ENCODE peak calls at places on chromosomes 6 and 20, in nine cellular contexts. O is cardiac fibroblast, I is transverse colon, F is coronary artery, T is natural killer cell, M is neural crest cell, V is right atrium auricular region, U is IMR-90, L is lower lobe of right lung. N is an unnamed sample.

GRCh38 chr6:56905378-56905777 is 49.5 kb upstream of the BEND6 start:
- DNase-seq in O (no peak), M (no peak), I (no peak), U (no peak), T (no peak), V (no peak), L (no peak), F (no peak), N (no peak)

GRCh38 chr20:10954137-10954840 is 280.5 kb upstream of the JAG1 start:
- DNase-seq in M (no peak), I (no peak), O (peak), T (no peak), L (no peak), U (peak), F (no peak), V (no peak), N (no peak)

GRCh38 chr6:5728726-5729434 is 277.8 kb downstream of the NRN1 start:
- DNase-seq in M (no peak), L (no peak), U (peak), I (no peak), F (no peak), O (peak), T (no peak), V (no peak), N (no peak)

GRCh38 chr6:22568854-22569253 is 512 bp upstream of the HDGFL1 start:
- DNase-seq in O (no peak), I (no peak), M (no peak), F (no peak), V (no peak), T (no peak), L (no peak), U (no peak), N (no peak)

GRCh38 chr6:30687659-30688431 is 1.4 kb upstream of the PPP1R18 start:
- DNase-seq in U (peak), V (no peak), L (no peak), O (peak), T (no peak), M (no peak), F (peak), I (no peak), N (no peak)

GRCh38 chr6:1527098-1527497 is 82.6 kb upstream of the FOXC1 start:
- DNase-seq in O (peak), V (no peak), U (peak), I (peak), T (no peak), F (no peak), M (peak), L (no peak), N (no peak)

GRCh38 chr6:169269180-169270076 is 15.8 kb upstream of the THBS2 start:
- DNase-seq in T (no peak), M (no peak), L (no peak), U (peak), I (peak), F (no peak), O (peak), V (peak), N (no peak)

GRCh38 chr6:36197739-36198221 is 1.2 kb downstream of the BRPF3 start:
- DNase-seq in I (no peak), O (peak), L (no peak), U (no peak), V (no peak), T (no peak), F (no peak), M (no peak), N (no peak)

GRCh38 chr20:3330046-3330741 is 77.3 kb downstream of the DNAAF9 start:
- DNase-seq in F (no peak), M (no peak), L (no peak), T (no peak), O (peak), V (no peak), I (no peak), U (peak), N (no peak)
- TF ChIP-seq CTCF in F (no peak), M (peak), L (no peak), T (no peak), O (no peak), V (no peak), I (no peak), U (peak), N (no peak)

DNA sequence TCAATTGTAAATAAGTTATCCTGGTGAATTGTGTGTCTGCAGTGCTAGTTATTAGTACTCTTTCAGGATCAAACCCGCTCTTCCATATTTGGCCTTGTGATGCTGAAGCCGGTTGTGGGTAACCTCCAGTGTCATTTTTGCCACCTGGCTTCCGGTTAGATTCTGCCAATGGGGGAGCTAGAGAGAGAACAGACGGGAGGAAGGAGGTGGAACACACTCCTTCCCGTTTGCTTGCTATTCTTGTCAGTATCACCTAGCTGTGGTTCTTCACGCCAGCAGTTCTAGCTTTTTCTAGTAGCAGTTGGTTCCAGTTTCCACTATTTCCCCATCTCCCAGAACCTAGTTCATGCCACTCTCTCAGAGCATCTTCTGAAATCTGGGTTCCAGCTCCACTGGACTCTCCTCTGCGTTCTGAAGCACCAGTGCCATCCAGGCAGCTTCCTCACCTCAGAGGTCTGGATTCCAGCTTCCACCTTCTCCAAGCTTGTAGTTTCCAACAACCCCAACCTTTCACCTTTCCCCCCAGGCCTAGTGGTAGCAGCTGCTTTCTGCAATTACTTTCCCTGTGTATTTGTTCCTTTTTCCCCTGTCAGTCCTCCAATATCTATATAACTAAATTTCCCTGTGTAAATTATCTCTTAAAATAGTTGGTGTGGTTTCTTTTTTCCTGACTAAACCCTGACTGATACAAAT is 46.9 kb upstream of the LOC128125822 start:
- DNase-seq in F (no peak), O (no peak), T (no peak), U (no peak), M (no peak), L (no peak), V (no peak), I (no peak), N (no peak)
- TF ChIP-seq CTCF in F (no peak), O (no peak), T (no peak), U (no peak), M (no peak), L (no peak), V (no peak), I (no peak), N (no peak)

GRCh38 chr6:12584631-12585405 is 131.7 kb upstream of the PHACTR1 start:
- DNase-seq in I (no peak), O (peak), V (no peak), L (no peak), F (no peak), T (no peak), U (no peak), M (no peak), N (no peak)

GRCh38 chr6:12580296-12580695 is 136.3 kb upstream of the PHACTR1 start:
- DNase-seq in O (no peak), F (no peak), V (no peak), M (no peak), L (no peak), U (no peak), T (no peak), I (no peak), N (no peak)

GRCh38 chr6:12585497-12585958 is 131.0 kb upstream of the PHACTR1 start:
- DNase-seq in I (no peak), L (peak), T (no peak), V (no peak), O (peak), M (no peak), U (peak), F (no peak), N (no peak)

GRCh38 chr6:12578751-12579150 is 137.8 kb upstream of the PHACTR1 start:
- DNase-seq in O (peak), I (no peak), L (no peak), V (no peak), F (no peak), M (no peak), U (peak), T (no peak), N (no peak)

GRCh38 chr6:12582421-12583110 is 134.0 kb upstream of the PHACTR1 start:
- DNase-seq in I (no peak), F (no peak), L (no peak), O (peak), V (no peak), U (no peak), T (no peak), M (no peak), N (no peak)
- TF ChIP-seq CTCF in I (no peak), F (no peak), L (no peak), O (no peak), V (no peak), U (no peak), T (no peak), M (no peak), N (no peak)

GRCh38 chr20:63953764-63954429 is 2.3 kb downstream of the UCKL1 start:
- DNase-seq in L (no peak), V (no peak), F (no peak), O (no peak), I (no peak), U (no peak), T (no peak), M (no peak), N (no peak)

GRCh38 chr20:63955846-63956663 is at the start of gene UCKL1:
- DNase-seq in U (peak), M (peak), I (peak), V (peak), T (peak), F (peak), O (peak), L (peak), N (peak)

GRCh38 chr20:63957004-63957689 is 931 bp upstream of the UCKL1 start:
- DNase-seq in L (no peak), M (peak), O (peak), I (peak), V (no peak), T (peak), F (no peak), U (peak), N (peak)

GRCh38 chr20:63956664-63957003 is 418 bp upstream of the UCKL1 start:
- DNase-seq in O (no peak), F (peak), T (no peak), M (no peak), V (no peak), U (no peak), I (no peak), L (no peak), N (no peak)

GRCh38 chr20:63955281-63955845 is 853 bp downstream of the UCKL1 start:
- DNase-seq in V (no peak), M (peak), O (peak), U (no peak), F (no peak), L (peak), I (peak), T (no peak), N (peak)
- TF ChIP-seq CTCF in V (peak), M (peak), O (peak), U (peak), F (no peak), L (peak), I (no peak), T (no peak), N (peak)

DNA sequence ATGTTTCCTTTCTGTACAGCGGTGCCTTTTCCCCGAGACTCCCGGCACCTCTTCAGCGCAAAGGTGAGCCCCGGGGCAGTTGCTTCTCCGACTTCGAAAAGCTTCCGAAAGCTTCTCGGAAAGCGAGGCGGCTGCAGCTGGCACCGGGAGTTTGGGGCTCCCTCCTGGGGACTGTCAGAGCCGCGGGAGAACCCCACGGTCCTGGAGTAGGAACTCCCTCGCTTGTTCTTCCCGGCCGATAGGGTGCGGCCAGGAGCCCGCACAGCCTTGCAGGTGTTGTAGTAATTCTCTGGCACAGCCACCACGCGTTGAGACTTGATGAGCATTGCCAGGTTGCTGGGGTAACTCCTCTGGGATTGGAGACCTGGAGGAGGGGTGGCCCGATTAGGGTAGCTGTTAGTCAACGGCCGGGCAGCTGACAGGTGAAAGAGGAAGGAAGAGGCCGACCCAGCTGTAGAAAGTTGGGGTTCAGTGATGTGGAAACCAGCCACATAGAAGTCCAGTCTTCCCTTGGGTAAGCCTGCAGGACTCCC is 708 bp downstream of the KDM1B start:
- DNase-seq in T (peak), M (peak), F (peak), U (peak), V (peak), O (peak), I (peak), L (peak), N (peak)
- TF ChIP-seq CTCF in T (no peak), M (peak), F (no peak), U (peak), V (no peak), O (peak), I (peak), L (peak), N (peak)

GRCh38 chr20:41358230-41358629 is 8.4 kb downstream of the EMILIN3 start:
- DNase-seq in F (no peak), L (no peak), T (no peak), V (no peak), M (no peak), I (no peak), U (no peak), O (no peak), N (no peak)

GRCh38 chr20:41356951-41357350 is 9.7 kb downstream of the EMILIN3 start:
- DNase-seq in T (no peak), L (no peak), M (no peak), I (no peak), F (no peak), U (no peak), V (no peak), O (no peak), N (no peak)

GRCh38 chr20:41355598-41356203 is 10.9 kb downstream of the EMILIN3 start:
- DNase-seq in O (no peak), U (no peak), M (no peak), F (no peak), T (no peak), L (no peak), V (no peak), I (no peak), N (no peak)

GRCh38 chr20:41358717-41359116 is 7.9 kb downstream of the EMILIN3 start:
- DNase-seq in V (no peak), O (no peak), U (no peak), I (no peak), M (no peak), L (no peak), F (no peak), T (no peak), N (no peak)

GRCh38 chr20:41357424-41358163 is 9.0 kb downstream of the EMILIN3 start:
- DNase-seq in F (no peak), M (no peak), L (no peak), V (no peak), T (no peak), U (no peak), O (no peak), I (no peak), N (no peak)
- TF ChIP-seq CTCF in F (no peak), M (peak), L (no peak), V (no peak), T (no peak), U (no peak), O (no peak), I (no peak), N (no peak)

DNA sequence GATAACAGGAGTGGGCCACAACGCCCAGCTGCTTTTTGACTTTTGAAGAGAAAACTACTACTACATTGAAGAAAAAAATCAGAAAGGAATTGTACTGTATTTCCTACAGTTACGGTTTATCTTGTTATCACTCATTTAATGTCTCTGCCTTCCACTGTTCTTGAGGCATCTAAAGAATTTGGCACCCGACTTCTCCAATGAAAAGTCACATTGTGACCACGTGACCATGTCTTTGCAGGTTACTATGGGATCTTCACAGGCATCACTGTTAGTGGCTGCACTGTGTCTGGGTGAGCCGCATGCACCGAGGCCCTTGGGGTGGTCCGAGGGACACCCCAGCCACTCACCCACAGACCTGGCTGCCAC is 26.8 kb downstream of the RRBP1 start:
- DNase-seq in V (no peak), O (peak), M (no peak), L (no peak), T (no peak), F (no peak), U (no peak), I (no peak), N (no peak)
- TF ChIP-seq CTCF in V (no peak), O (no peak), M (peak), L (no peak), T (no peak), F (no peak), U (no peak), I (no peak), N (no peak)

N was measured in D721Med.